ENCODE peak calls at places on chromosomes 4 and X, in eight cellular contexts. One of them, this sample, is unnamed.

GRCh38 chr4:181911420-181911819 is 331.8 kb upstream of the TENM3 start:
- DNase-seq in testis: no peak
- DNase-seq in CD4-positive, alpha-beta T cell: no peak
- DNase-seq in coronary artery: no peak
- DNase-seq in tibial nerve: no peak
- DNase-seq in small intestine: no peak
- DNase-seq in mesenchymal stem cell: no peak
- DNase-seq in dorsolateral prefrontal cortex: no peak
- DNase-seq in this sample: no peak

GRCh38 chr4:22524895-22525294 is 9.0 kb upstream of the ADGRA3 start:
- DNase-seq in testis: no peak
- DNase-seq in mesenchymal stem cell: no peak
- DNase-seq in coronary artery: no peak
- DNase-seq in dorsolateral prefrontal cortex: no peak
- DNase-seq in small intestine: no peak
- DNase-seq in CD4-positive, alpha-beta T cell: no peak
- DNase-seq in tibial nerve: no peak
- DNase-seq in this sample: no peak

GRCh38 chr4:185374027-185374426 is 21.7 kb downstream of the LRP2BP start:
- DNase-seq in dorsolateral prefrontal cortex: no peak
- DNase-seq in CD4-positive, alpha-beta T cell: no peak
- DNase-seq in testis: no peak
- DNase-seq in tibial nerve: no peak
- DNase-seq in mesenchymal stem cell: no peak
- DNase-seq in coronary artery: no peak
- DNase-seq in small intestine: no peak
- DNase-seq in this sample: no peak

GRCh38 chrX:52217494-52218160 is 32.9 kb downstream of the MAGED4 start:
- DNase-seq in small intestine: no peak
- DNase-seq in CD4-positive, alpha-beta T cell: no peak
- DNase-seq in dorsolateral prefrontal cortex: no peak
- DNase-seq in tibial nerve: no peak
- DNase-seq in coronary artery: no peak
- DNase-seq in mesenchymal stem cell: no peak
- DNase-seq in testis: no peak
- DNase-seq in this sample: no peak

GRCh38 chr4:98544818-98545399 is 113.5 kb downstream of the TSPAN5 start:
- DNase-seq in testis: no peak
- DNase-seq in tibial nerve: no peak
- DNase-seq in CD4-positive, alpha-beta T cell: no peak
- DNase-seq in coronary artery: no peak
- DNase-seq in small intestine: no peak
- DNase-seq in dorsolateral prefrontal cortex: no peak
- DNase-seq in mesenchymal stem cell: no peak
- DNase-seq in this sample: no peak

GRCh38 chr4:8123865-8124264 is 34.7 kb downstream of the ABLIM2 start:
- DNase-seq in CD4-positive, alpha-beta T cell: no peak
- DNase-seq in testis: no peak
- DNase-seq in small intestine: no peak
- DNase-seq in mesenchymal stem cell: no peak
- DNase-seq in tibial nerve: no peak
- DNase-seq in dorsolateral prefrontal cortex: no peak
- DNase-seq in coronary artery: no peak
- DNase-seq in this sample: no peak

GRCh38 chr4:103150677-103151076 is 47.5 kb downstream of the CENPE start:
- DNase-seq in coronary artery: no peak
- DNase-seq in dorsolateral prefrontal cortex: no peak
- DNase-seq in mesenchymal stem cell: peak
- DNase-seq in tibial nerve: no peak
- DNase-seq in testis: no peak
- DNase-seq in small intestine: no peak
- DNase-seq in CD4-positive, alpha-beta T cell: no peak
- DNase-seq in this sample: no peak

GRCh38 chr4:48299560-48299959 is 29.9 kb upstream of the TEC start:
- DNase-seq in testis: no peak
- DNase-seq in dorsolateral prefrontal cortex: no peak
- DNase-seq in coronary artery: no peak
- DNase-seq in CD4-positive, alpha-beta T cell: no peak
- DNase-seq in small intestine: no peak
- DNase-seq in tibial nerve: no peak
- DNase-seq in mesenchymal stem cell: no peak
- DNase-seq in this sample: no peak

GRCh38 chr4:47837582-47838294 is at the start of gene CORIN:
- DNase-seq in dorsolateral prefrontal cortex: peak
- DNase-seq in mesenchymal stem cell: peak
- DNase-seq in CD4-positive, alpha-beta T cell: peak
- DNase-seq in coronary artery: no peak
- DNase-seq in small intestine: peak
- DNase-seq in testis: peak
- DNase-seq in tibial nerve: no peak
- DNase-seq in this sample: no peak

GRCh38 chr4:84503495-84504437 is 4.7 kb upstream of the NKX6-1 start:
- DNase-seq in small intestine: peak
- DNase-seq in coronary artery: no peak
- DNase-seq in testis: no peak
- DNase-seq in CD4-positive, alpha-beta T cell: no peak
- DNase-seq in tibial nerve: peak
- DNase-seq in mesenchymal stem cell: peak
- DNase-seq in dorsolateral prefrontal cortex: no peak
- DNase-seq in this sample: peak

GRCh38 chr4:55367084-55367722 is 21.2 kb downstream of the SRD5A3 start:
- DNase-seq in CD4-positive, alpha-beta T cell: no peak
- DNase-seq in coronary artery: no peak
- DNase-seq in testis: no peak
- DNase-seq in tibial nerve: no peak
- DNase-seq in dorsolateral prefrontal cortex: no peak
- DNase-seq in mesenchymal stem cell: no peak
- DNase-seq in small intestine: no peak
- DNase-seq in this sample: no peak

GRCh38 chr4:139419388-139419914 is 34.5 kb upstream of the RAB33B start:
- DNase-seq in small intestine: no peak
- DNase-seq in tibial nerve: peak
- DNase-seq in mesenchymal stem cell: peak
- DNase-seq in CD4-positive, alpha-beta T cell: no peak
- DNase-seq in dorsolateral prefrontal cortex: no peak
- DNase-seq in coronary artery: no peak
- DNase-seq in testis: peak
- DNase-seq in this sample: no peak

GRCh38 chrX:40086569-40087335 is 11.0 kb downstream of the BCOR start:
- DNase-seq in CD4-positive, alpha-beta T cell: no peak
- DNase-seq in coronary artery: no peak
- DNase-seq in small intestine: no peak
- DNase-seq in testis: peak
- DNase-seq in mesenchymal stem cell: peak
- DNase-seq in dorsolateral prefrontal cortex: no peak
- DNase-seq in tibial nerve: no peak
- DNase-seq in this sample: peak

GRCh38 chr4:144591401-144591800 is 54.6 kb upstream of the HHIP start:
- DNase-seq in coronary artery: no peak
- DNase-seq in CD4-positive, alpha-beta T cell: no peak
- DNase-seq in testis: no peak
- DNase-seq in mesenchymal stem cell: peak
- DNase-seq in dorsolateral prefrontal cortex: no peak
- DNase-seq in small intestine: no peak
- DNase-seq in tibial nerve: no peak
- DNase-seq in this sample: no peak
- H3K27ac ChIP-seq in coronary artery: no peak
- H3K27ac ChIP-seq in CD4-positive, alpha-beta T cell: no peak
- H3K27ac ChIP-seq in testis: no peak
- H3K27ac ChIP-seq in mesenchymal stem cell: peak
- H3K27ac ChIP-seq in dorsolateral prefrontal cortex: no peak
- H3K27ac ChIP-seq in small intestine: no peak
- H3K27ac ChIP-seq in tibial nerve: no peak
- H3K27ac ChIP-seq in this sample: no peak

GRCh38 chr4:1797861-1798529 is 4.9 kb downstream of the FGFR3 start:
- DNase-seq in dorsolateral prefrontal cortex: no peak
- DNase-seq in testis: no peak
- DNase-seq in CD4-positive, alpha-beta T cell: no peak
- DNase-seq in coronary artery: no peak
- DNase-seq in tibial nerve: no peak
- DNase-seq in mesenchymal stem cell: no peak
- DNase-seq in small intestine: peak
- DNase-seq in this sample: peak

GRCh38 chr4:1794809-1795303 is 1.8 kb downstream of the FGFR3 start:
- DNase-seq in small intestine: no peak
- DNase-seq in CD4-positive, alpha-beta T cell: no peak
- DNase-seq in coronary artery: no peak
- DNase-seq in dorsolateral prefrontal cortex: no peak
- DNase-seq in mesenchymal stem cell: no peak
- DNase-seq in tibial nerve: no peak
- DNase-seq in testis: no peak
- DNase-seq in this sample: no peak

GRCh38 chr4:1795304-1796195 is 2.5 kb downstream of the FGFR3 start:
- DNase-seq in dorsolateral prefrontal cortex: no peak
- DNase-seq in coronary artery: no peak
- DNase-seq in small intestine: peak
- DNase-seq in tibial nerve: no peak
- DNase-seq in mesenchymal stem cell: no peak
- DNase-seq in CD4-positive, alpha-beta T cell: no peak
- DNase-seq in testis: no peak
- DNase-seq in this sample: no peak

GRCh38 chr4:1797298-1797860 is 4.3 kb downstream of the FGFR3 start:
- DNase-seq in testis: no peak
- DNase-seq in small intestine: no peak
- DNase-seq in coronary artery: no peak
- DNase-seq in CD4-positive, alpha-beta T cell: no peak
- DNase-seq in tibial nerve: no peak
- DNase-seq in dorsolateral prefrontal cortex: no peak
- DNase-seq in mesenchymal stem cell: no peak
- DNase-seq in this sample: no peak

GRCh38 chr4:1796486-1797204 is 3.6 kb downstream of the FGFR3 start:
- DNase-seq in testis: no peak
- DNase-seq in tibial nerve: no peak
- DNase-seq in small intestine: no peak
- DNase-seq in mesenchymal stem cell: no peak
- DNase-seq in CD4-positive, alpha-beta T cell: no peak
- DNase-seq in coronary artery: no peak
- DNase-seq in dorsolateral prefrontal cortex: no peak
- DNase-seq in this sample: no peak
- H3K27ac ChIP-seq in testis: no peak
- H3K27ac ChIP-seq in tibial nerve: no peak
- H3K27ac ChIP-seq in small intestine: peak
- H3K27ac ChIP-seq in mesenchymal stem cell: no peak
- H3K27ac ChIP-seq in CD4-positive, alpha-beta T cell: no peak
- H3K27ac ChIP-seq in coronary artery: no peak
- H3K27ac ChIP-seq in dorsolateral prefrontal cortex: no peak
- H3K27ac ChIP-seq in this sample: no peak

GRCh38 chr4:183729430-183730328 is 70.6 kb downstream of the TRAPPC11 start:
- DNase-seq in CD4-positive, alpha-beta T cell: no peak
- DNase-seq in tibial nerve: no peak
- DNase-seq in coronary artery: no peak
- DNase-seq in testis: no peak
- DNase-seq in mesenchymal stem cell: peak
- DNase-seq in dorsolateral prefrontal cortex: no peak
- DNase-seq in small intestine: peak
- DNase-seq in this sample: no peak
- H3K27ac ChIP-seq in CD4-positive, alpha-beta T cell: no peak
- H3K27ac ChIP-seq in tibial nerve: no peak
- H3K27ac ChIP-seq in coronary artery: no peak
- H3K27ac ChIP-seq in testis: no peak
- H3K27ac ChIP-seq in mesenchymal stem cell: no peak
- H3K27ac ChIP-seq in dorsolateral prefrontal cortex: no peak
- H3K27ac ChIP-seq in small intestine: no peak
- H3K27ac ChIP-seq in this sample: no peak

DNA sequence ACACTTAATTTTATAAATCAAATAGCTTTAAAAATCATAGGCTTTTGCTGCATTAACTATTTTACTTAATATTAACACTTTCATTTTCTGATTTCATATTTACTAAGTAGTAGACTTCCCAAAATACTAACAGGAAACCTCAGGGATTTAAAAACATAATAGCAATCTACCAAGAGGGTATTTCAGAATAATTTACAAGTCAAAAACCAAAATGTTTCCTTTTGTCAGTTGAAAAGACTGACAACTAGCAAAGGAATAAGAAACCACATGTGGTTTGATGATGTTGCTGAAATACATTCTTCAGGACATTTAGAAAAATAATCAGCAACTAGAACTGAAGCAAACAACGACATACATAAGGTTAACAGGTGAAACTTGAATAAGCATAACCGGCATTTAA is 40.1 kb downstream of the DHX15 start:
- DNase-seq in small intestine: no peak
- DNase-seq in testis: no peak
- DNase-seq in coronary artery: no peak
- DNase-seq in dorsolateral prefrontal cortex: no peak
- DNase-seq in mesenchymal stem cell: no peak
- DNase-seq in tibial nerve: no peak
- DNase-seq in CD4-positive, alpha-beta T cell: no peak
- DNase-seq in this sample: no peak
- H3K27ac ChIP-seq in small intestine: no peak
- H3K27ac ChIP-seq in testis: no peak
- H3K27ac ChIP-seq in coronary artery: no peak
- H3K27ac ChIP-seq in dorsolateral prefrontal cortex: no peak
- H3K27ac ChIP-seq in mesenchymal stem cell: no peak
- H3K27ac ChIP-seq in tibial nerve: no peak
- H3K27ac ChIP-seq in CD4-positive, alpha-beta T cell: no peak
- H3K27ac ChIP-seq in this sample: no peak

DNA sequence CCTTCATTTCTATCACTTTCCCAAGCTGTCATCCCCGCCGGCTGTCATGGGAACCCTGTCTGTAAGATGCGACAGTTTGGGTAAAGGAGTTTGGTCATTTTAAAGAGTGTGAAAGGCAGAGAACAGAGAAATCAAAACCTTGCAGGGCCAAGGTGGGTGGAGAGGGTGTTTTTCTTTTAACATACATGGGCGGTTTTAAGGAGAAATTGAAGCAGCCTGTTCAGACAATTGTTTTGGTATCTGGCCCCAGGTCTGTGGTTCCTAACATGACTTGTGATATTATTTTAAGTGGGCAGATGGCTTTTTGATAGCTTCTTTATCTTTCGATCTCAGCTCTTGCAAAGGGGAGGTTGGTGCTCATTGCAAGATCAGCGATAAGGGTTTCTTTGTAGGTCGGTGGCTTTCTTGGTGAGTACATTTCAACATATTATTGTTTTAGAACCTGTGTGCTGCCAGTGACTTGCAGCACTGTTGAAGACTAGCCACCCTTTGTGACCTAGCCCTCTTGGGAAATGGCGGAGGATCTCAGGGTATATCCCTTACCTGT is 3.7 kb downstream of the PPP1R3F start:
- DNase-seq in tibial nerve: no peak
- DNase-seq in CD4-positive, alpha-beta T cell: no peak
- DNase-seq in coronary artery: no peak
- DNase-seq in small intestine: peak
- DNase-seq in dorsolateral prefrontal cortex: no peak
- DNase-seq in mesenchymal stem cell: no peak
- DNase-seq in testis: no peak
- DNase-seq in this sample: no peak
- H3K27ac ChIP-seq in tibial nerve: no peak
- H3K27ac ChIP-seq in CD4-positive, alpha-beta T cell: peak
- H3K27ac ChIP-seq in coronary artery: no peak
- H3K27ac ChIP-seq in small intestine: no peak
- H3K27ac ChIP-seq in dorsolateral prefrontal cortex: no peak
- H3K27ac ChIP-seq in mesenchymal stem cell: no peak
- H3K27ac ChIP-seq in testis: no peak
- H3K27ac ChIP-seq in this sample: no peak

DNA sequence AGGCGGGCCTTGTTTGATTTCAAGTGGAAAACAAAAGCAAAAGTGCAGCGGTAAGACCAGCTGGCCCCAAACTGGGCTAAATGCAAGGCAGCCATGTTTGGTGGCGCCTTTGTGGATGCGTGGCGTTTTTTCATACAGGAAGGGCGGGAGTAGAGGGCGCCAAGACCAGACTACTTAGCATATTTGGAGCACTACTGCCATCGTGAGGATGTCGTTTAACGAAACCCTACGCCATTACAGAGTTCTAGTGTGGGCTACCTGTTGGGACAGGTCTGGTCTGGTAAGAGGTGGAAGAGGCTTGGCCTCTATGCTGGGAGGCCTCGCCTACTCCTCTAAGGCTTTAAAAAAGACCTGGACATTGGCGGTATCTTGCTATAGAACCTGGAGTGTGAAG is 230.7 kb upstream of the STK26 start:
- DNase-seq in dorsolateral prefrontal cortex: peak
- DNase-seq in coronary artery: peak
- DNase-seq in mesenchymal stem cell: no peak
- DNase-seq in tibial nerve: no peak
- DNase-seq in small intestine: no peak
- DNase-seq in CD4-positive, alpha-beta T cell: no peak
- DNase-seq in testis: peak
- DNase-seq in this sample: no peak
- H3K27ac ChIP-seq in dorsolateral prefrontal cortex: peak
- H3K27ac ChIP-seq in coronary artery: peak
- H3K27ac ChIP-seq in mesenchymal stem cell: no peak
- H3K27ac ChIP-seq in tibial nerve: no peak
- H3K27ac ChIP-seq in small intestine: peak
- H3K27ac ChIP-seq in CD4-positive, alpha-beta T cell: peak
- H3K27ac ChIP-seq in testis: no peak
- H3K27ac ChIP-seq in this sample: no peak